ENCODE peak calls at places on chromosomes 16 and 17, in five cellular contexts. W is AG04450; P is sigmoid colon; G is CD4-positive, alpha-beta memory T cell; J is ascending aorta. X is an unnamed sample. For H3K27me3, the result is how much of the 10 kb centered on the place peaks cover.

GRCh38 chr16:10662212-10662611 is 32.5 kb downstream of the TEKT5 start:
- DNase-seq in W (no peak), P (no peak), G (no peak), J (no peak), X (no peak)

GRCh38 chr17:20228410-20228809 is 219.3 kb downstream of the SPECC1 start:
- DNase-seq in W (no peak), P (no peak), G (no peak), J (no peak), X (no peak)

GRCh38 chr17:21124096-21124495 is 2.7 kb upstream of the DHRS7B start:
- DNase-seq in W (no peak), P (no peak), G (no peak), J (no peak), X (no peak)

GRCh38 chr17:77923135-77923534 is 35.4 kb upstream of the TNRC6C start:
- DNase-seq in W (no peak), P (peak), G (no peak), J (no peak), X (no peak)

GRCh38 chr16:4675864-4676786 is 17.2 kb upstream of the NUDT16L1 start:
- DNase-seq in W (no peak), P (no peak), G (peak), J (no peak), X (no peak)

GRCh38 chr17:4130715-4131114 is 12.1 kb downstream of the ZZEF1 start:
- DNase-seq in W (no peak), P (peak), G (no peak), J (peak), X (no peak)

GRCh38 chr17:43608313-43608712 is 53.4 kb downstream of the MEOX1 start:
- DNase-seq in W (no peak), P (no peak), G (peak), J (no peak), X (no peak)

GRCh38 chr17:74466785-74467158 is 338 bp downstream of the CD300A start:
- DNase-seq in W (no peak), P (no peak), G (no peak), J (no peak), X (no peak)

GRCh38 chr16:68436581-68436980 is 11.7 kb downstream of the SMPD3 start:
- DNase-seq in W (no peak), P (no peak), G (no peak), J (no peak), X (no peak)

GRCh38 chr16:27226976-27227705 is 23.8 kb downstream of the KDM8 start:
- DNase-seq in W (no peak), P (no peak), G (no peak), J (no peak), X (no peak)

GRCh38 chr16:17382514-17382913 is 88.2 kb downstream of the XYLT1 start:
- DNase-seq in W (no peak), P (no peak), G (no peak), J (no peak), X (no peak)

GRCh38 chr16:19882186-19882585 is 2.5 kb downstream of the GPRC5B start:
- DNase-seq in W (no peak), P (no peak), G (no peak), J (no peak), X (no peak)

GRCh38 chr16:48965391-48965790 is 316.2 kb downstream of the CBLN1 start:
- DNase-seq in W (no peak), P (no peak), G (no peak), J (no peak), X (no peak)

GRCh38 chr16:23466162-23466885 is 13.3 kb upstream of the COG7 start:
- DNase-seq in W (peak), P (no peak), G (no peak), J (no peak), X (peak)

GRCh38 chr17:82103588-82104451 is 5.8 kb upstream of the FASN start:
- DNase-seq in W (no peak), P (peak), G (no peak), J (peak), X (no peak)

GRCh38 chr16:81497690-81498089 is 53.1 kb downstream of the CMIP start:
- DNase-seq in W (no peak), P (no peak), G (peak), J (no peak), X (no peak)

GRCh38 chr17:36525113-36525512 is 9.6 kb downstream of the MYO19 start:
- DNase-seq in W (no peak), P (no peak), G (no peak), J (no peak), X (no peak)

GRCh38 chr16:50478773-50479149 is 69.4 kb upstream of the NKD1 start:
- DNase-seq in W (no peak), P (peak), G (no peak), J (no peak), X (no peak)

GRCh38 chr16:48531011-48531962 is 78.7 kb downstream of the N4BP1 start:
- DNase-seq in W (peak), P (peak), G (no peak), J (no peak), X (no peak)

GRCh38 chr17:58335779-58336455 is 7.3 kb upstream of the TSPOAP1 start:
- DNase-seq in W (no peak), P (peak), G (peak), J (no peak), X (no peak)

GRCh38 chr17:42971589-42971988 is 7.3 kb upstream of the AARSD1 start:
- DNase-seq in W (no peak), P (no peak), G (no peak), J (no peak), X (no peak)

GRCh38 chr16:62585041-62585545 is 548.9 kb upstream of the CDH8 start:
- DNase-seq in W (no peak), P (no peak), G (no peak), J (no peak), X (no peak)

GRCh38 chr16:8631373-8631772 is 9.9 kb downstream of the METTL22 start:
- DNase-seq in W (no peak), P (no peak), G (no peak), J (no peak), X (no peak)

GRCh38 chr17:28467456-28468025 is 5.9 kb upstream of the SLC13A2 start:
- DNase-seq in W (peak), P (peak), G (no peak), J (no peak), X (no peak)

GRCh38 chr17:81432873-81433451 is 37.7 kb downstream of the BAHCC1 start:
- DNase-seq in W (no peak), P (no peak), G (no peak), J (no peak), X (no peak)

GRCh38 chr16:11852092-11852809 is 909 bp upstream of the RSL1D1 start:
- DNase-seq in W (no peak), P (no peak), G (no peak), J (no peak), X (no peak)

GRCh38 chr17:38449364-38449763 is 21.1 kb downstream of the ARHGAP23 start:
- DNase-seq in W (no peak), P (no peak), G (no peak), J (no peak), X (no peak)

GRCh38 chr16:88624481-88624880 is 13.9 kb upstream of the IL17C start:
- DNase-seq in W (no peak), P (no peak), G (no peak), J (no peak), X (no peak)

GRCh38 chr17:78117027-78117981 is 11.3 kb downstream of the TMC6 start:
- DNase-seq in W (no peak), P (no peak), G (no peak), J (no peak), X (no peak)

GRCh38 chr17:79765708-79766107 is 12.2 kb upstream of the CBX2 start:
- DNase-seq in W (no peak), P (no peak), G (no peak), J (no peak), X (no peak)

GRCh38 chr17:81683208-81683583 is 401 bp downstream of the ARL16 start:
- DNase-seq in W (no peak), P (no peak), G (no peak), J (no peak), X (no peak)

GRCh38 chr17:37170881-37171460 is 204.8 kb upstream of the C17orf78 start:
- DNase-seq in W (no peak), P (no peak), G (no peak), J (no peak), X (no peak)

GRCh38 chr17:20121359-20122235 is 112.4 kb downstream of the SPECC1 start:
- DNase-seq in W (peak), P (no peak), G (peak), J (peak), X (no peak)

GRCh38 chr17:49002766-49003165 is 5.6 kb downstream of the IGF2BP1 start:
- DNase-seq in W (no peak), P (no peak), G (no peak), J (no peak), X (no peak)

GRCh38 chr17:49000943-49001342 is 3.8 kb downstream of the IGF2BP1 start:
- DNase-seq in W (no peak), P (no peak), G (no peak), J (no peak), X (no peak)

GRCh38 chr17:49001671-49002070 is 4.5 kb downstream of the IGF2BP1 start:
- DNase-seq in W (no peak), P (no peak), G (no peak), J (no peak), X (no peak)

GRCh38 chr17:49003557-49004511 is 6.6 kb downstream of the IGF2BP1 start:
- DNase-seq in W (no peak), P (no peak), G (no peak), J (no peak), X (no peak)

GRCh38 chr17:49002331-49002730 is 5.1 kb downstream of the IGF2BP1 start:
- DNase-seq in W (no peak), P (no peak), G (no peak), J (no peak), X (no peak)
- H3K27me3 ChIP-seq in W (under half), P (half or more), G (half or more), J (under half), X (half or more)

GRCh38 chr17:41536741-41537613 is 8.9 kb upstream of the KRT19 start:
- DNase-seq in W (no peak), P (no peak), G (no peak), J (no peak), X (no peak)
- H3K27me3 ChIP-seq in W (under half), P (under half), G (under half), J (under half), X (under half)

DNA sequence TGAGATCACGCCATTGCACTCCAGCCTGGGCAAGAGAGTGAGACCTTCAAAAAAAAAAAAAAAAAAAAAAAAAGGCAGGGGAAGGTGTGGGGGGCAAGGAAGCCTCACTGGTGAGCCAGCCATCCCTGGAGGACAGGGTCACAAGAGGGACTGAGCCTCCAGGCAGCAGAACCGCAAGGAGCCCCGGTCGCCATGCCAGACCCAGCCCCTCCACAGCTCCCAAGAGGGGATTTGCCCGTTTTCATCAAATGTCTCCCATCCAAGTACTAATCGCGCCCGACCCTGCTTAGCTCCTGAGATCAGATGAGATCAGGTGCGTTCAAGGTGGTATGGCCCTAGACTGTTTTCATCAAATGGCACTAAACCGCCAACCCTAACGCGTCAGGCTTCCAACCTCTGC is 2.9 kb downstream of the SLC38A8 start:
- DNase-seq in W (no peak), P (no peak), G (no peak), J (no peak), X (no peak)
- H3K27me3 ChIP-seq in W (half or more), P (under half), G (under half), J (under half), X (under half)

GRCh38 chr16:86377251-86378022 is 132.9 kb upstream of the FOXF1 start:
- DNase-seq in W (no peak), P (peak), G (no peak), J (no peak), X (no peak)
- H3K27me3 ChIP-seq in W (under half), P (under half), G (under half), J (under half), X (under half)

GRCh38 chr16:1078579-1079021 is 6.1 kb downstream of the SSTR5 start:
- DNase-seq in W (no peak), P (no peak), G (no peak), J (peak), X (peak)
- H3K27me3 ChIP-seq in W (under half), P (half or more), G (under half), J (under half), X (half or more)

GRCh38 chr17:30229012-30229411 is 6.5 kb downstream of the SLC6A4 start:
- DNase-seq in W (no peak), P (no peak), G (no peak), J (peak), X (no peak)

GRCh38 chr17:30232015-30232821 is 3.3 kb downstream of the SLC6A4 start:
- DNase-seq in W (no peak), P (no peak), G (no peak), J (peak), X (no peak)

GRCh38 chr17:30232822-30233427 is 2.6 kb downstream of the SLC6A4 start:
- DNase-seq in W (no peak), P (no peak), G (no peak), J (peak), X (no peak)

GRCh38 chr17:30228011-30228410 is 7.5 kb downstream of the SLC6A4 start:
- DNase-seq in W (no peak), P (no peak), G (no peak), J (no peak), X (no peak)

GRCh38 chr17:30230596-30231125 is 4.8 kb downstream of the SLC6A4 start:
- DNase-seq in W (no peak), P (no peak), G (no peak), J (peak), X (no peak)
- H3K27me3 ChIP-seq in W (half or more), P (under half), G (under half), J (under half), X (under half)

GRCh38 chr17:45908460-45908859 is 14.1 kb downstream of the MAPT start:
- DNase-seq in W (no peak), P (no peak), G (no peak), J (no peak), X (no peak)

GRCh38 chr17:45907720-45908395 is 13.5 kb downstream of the MAPT start:
- DNase-seq in W (no peak), P (no peak), G (no peak), J (no peak), X (peak)

GRCh38 chr17:45906927-45907622 is 12.7 kb downstream of the MAPT start:
- DNase-seq in W (no peak), P (no peak), G (no peak), J (no peak), X (no peak)

GRCh38 chr17:45910667-45911066 is 16.3 kb downstream of the MAPT start:
- DNase-seq in W (no peak), P (no peak), G (no peak), J (no peak), X (no peak)

GRCh38 chr17:45908935-45909334 is 14.6 kb downstream of the MAPT start:
- DNase-seq in W (no peak), P (no peak), G (no peak), J (no peak), X (peak)
- H3K27me3 ChIP-seq in W (under half), P (under half), G (under half), J (under half), X (under half)

GRCh38 chr17:7060165-7060890 is 16.4 kb upstream of the SLC16A11 start:
- DNase-seq in W (no peak), P (no peak), G (no peak), J (no peak), X (no peak)

GRCh38 chr17:7063518-7064094 is 16.4 kb downstream of the CLEC10A start:
- DNase-seq in W (no peak), P (no peak), G (no peak), J (no peak), X (no peak)

GRCh38 chr17:7064248-7064647 is 15.8 kb downstream of the CLEC10A start:
- DNase-seq in W (no peak), P (no peak), G (no peak), J (no peak), X (no peak)

GRCh38 chr17:7056386-7056785 is 12.5 kb upstream of the SLC16A11 start:
- DNase-seq in W (no peak), P (no peak), G (no peak), J (no peak), X (no peak)

DNA sequence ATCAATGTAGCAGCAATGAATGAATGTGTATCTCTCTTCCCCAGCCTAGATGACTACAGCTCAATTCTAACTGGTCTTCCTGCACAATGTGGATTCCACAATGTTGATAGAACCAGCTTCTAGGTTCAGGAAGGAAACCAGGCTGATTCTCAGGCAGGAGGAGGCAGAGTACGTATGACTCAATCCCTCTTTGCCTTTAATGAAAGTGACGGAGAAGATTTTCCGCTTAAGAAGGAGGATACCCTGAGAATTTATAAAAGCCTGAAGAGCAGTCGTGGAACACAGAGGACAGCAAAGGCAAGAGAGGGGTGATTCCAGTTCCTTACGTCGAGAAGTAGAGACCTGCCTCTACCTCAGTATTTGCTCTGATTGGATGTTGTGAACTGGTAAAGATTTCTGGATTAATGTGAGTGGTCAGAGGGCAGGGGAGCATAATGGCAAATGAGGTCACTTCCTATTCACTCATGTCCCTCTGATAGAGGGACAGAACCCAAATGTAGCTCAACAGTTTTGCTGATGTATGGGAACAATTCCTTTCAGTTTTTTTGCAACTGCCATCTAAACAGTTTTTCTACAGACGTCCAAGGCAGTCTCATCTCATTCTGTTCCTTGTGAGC is 15.0 kb upstream of the SLC16A11 start:
- DNase-seq in W (no peak), P (no peak), G (no peak), J (no peak), X (no peak)
- H3K27me3 ChIP-seq in W (under half), P (under half), G (under half), J (under half), X (under half)

GRCh38 chr17:35376245-35376644 is 2.8 kb upstream of the SLFN11 start:
- DNase-seq in W (no peak), P (no peak), G (no peak), J (no peak), X (no peak)
- H3K27me3 ChIP-seq in W (under half), P (under half), G (under half), J (under half), X (under half)

DNA sequence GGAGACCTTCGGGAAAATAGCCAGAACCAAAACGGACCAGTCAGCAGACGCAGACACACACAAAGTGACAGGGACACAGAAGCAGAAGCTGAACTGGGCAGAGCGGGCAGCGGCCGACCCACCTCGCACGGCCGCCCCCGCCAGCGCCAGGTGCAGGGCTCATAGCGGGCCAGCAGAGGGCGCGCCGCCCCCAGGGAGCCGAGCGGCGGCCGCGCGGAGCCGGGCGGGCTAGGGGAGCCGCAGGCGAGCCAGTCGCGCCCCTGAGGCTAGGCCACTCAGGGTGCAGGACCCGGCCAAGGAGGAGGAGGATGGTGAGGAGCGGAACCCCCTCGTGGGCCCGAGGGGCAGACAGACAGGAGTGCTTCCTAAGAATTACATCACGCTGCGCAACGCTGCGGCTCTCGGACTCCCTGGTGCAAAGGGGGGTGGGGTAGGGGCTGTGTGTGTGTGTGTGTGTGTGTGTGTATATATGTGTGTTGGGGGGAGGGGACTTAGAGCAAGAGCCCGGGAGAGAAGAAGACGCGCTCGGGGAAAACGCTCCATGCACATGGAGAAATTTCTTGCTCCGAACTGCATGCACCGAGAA is 919 bp upstream of the NOG start:
- DNase-seq in W (no peak), P (no peak), G (peak), J (peak), X (peak)
- H3K27me3 ChIP-seq in W (under half), P (under half), G (under half), J (under half), X (under half)